ENCODE peak calls at places on chromosome 17, in nine cellular contexts. One of them, this sample, is unnamed.

GRCh38 chr17:61809816-61810392 is 53.4 kb downstream of the BRIP1 start:
- DNase-seq in activated CD4-positive, alpha-beta T cell treated with anti-CD3 and anti-CD28 coated beads, Interleukin-2, amount 10 ng/mL, durations not matched to agents 7 days and 5 days: no peak
- DNase-seq in activated CD4-positive, CD25-positive, alpha-beta regulatory T cell: no peak
- DNase-seq in stimulated activated CD4-positive, alpha-beta T cell treated with anti-CD3 and anti-CD28 coated beads, TNF-alpha, amount 100 ng/mL, for 1 hour: no peak
- DNase-seq in foreskin melanocyte: peak; percentile 77
- DNase-seq in GM20000: no peak
- DNase-seq in T-cell: no peak
- DNase-seq in NCI-H146: peak; percentile 59
- DNase-seq in AG04450: no peak
- DNase-seq in this sample: no peak

GRCh38 chr17:37818689-37819088 is 73.8 kb upstream of the HNF1B start:
- DNase-seq in activated CD4-positive, alpha-beta T cell treated with anti-CD3 and anti-CD28 coated beads, Interleukin-2, amount 10 ng/mL, durations not matched to agents 7 days and 5 days: no peak
- DNase-seq in activated CD4-positive, CD25-positive, alpha-beta regulatory T cell: no peak
- DNase-seq in stimulated activated CD4-positive, alpha-beta T cell treated with anti-CD3 and anti-CD28 coated beads, TNF-alpha, amount 100 ng/mL, for 1 hour: no peak
- DNase-seq in foreskin melanocyte: no peak
- DNase-seq in GM20000: no peak
- DNase-seq in T-cell: no peak
- DNase-seq in NCI-H146: no peak
- DNase-seq in AG04450: peak; percentile 47
- DNase-seq in this sample: no peak

GRCh38 chr17:42759982-42760651 is 910 bp upstream of the RAMP2 start:
- DNase-seq in activated CD4-positive, alpha-beta T cell treated with anti-CD3 and anti-CD28 coated beads, Interleukin-2, amount 10 ng/mL, durations not matched to agents 7 days and 5 days: no peak
- DNase-seq in activated CD4-positive, CD25-positive, alpha-beta regulatory T cell: no peak
- DNase-seq in stimulated activated CD4-positive, alpha-beta T cell treated with anti-CD3 and anti-CD28 coated beads, TNF-alpha, amount 100 ng/mL, for 1 hour: no peak
- DNase-seq in foreskin melanocyte: no peak
- DNase-seq in GM20000: peak; percentile 68
- DNase-seq in T-cell: no peak
- DNase-seq in NCI-H146: no peak
- DNase-seq in AG04450: no peak
- DNase-seq in this sample: no peak

GRCh38 chr17:61783556-61784304 is 79.6 kb downstream of the BRIP1 start:
- DNase-seq in activated CD4-positive, alpha-beta T cell treated with anti-CD3 and anti-CD28 coated beads, Interleukin-2, amount 10 ng/mL, durations not matched to agents 7 days and 5 days: no peak
- DNase-seq in activated CD4-positive, CD25-positive, alpha-beta regulatory T cell: no peak
- DNase-seq in stimulated activated CD4-positive, alpha-beta T cell treated with anti-CD3 and anti-CD28 coated beads, TNF-alpha, amount 100 ng/mL, for 1 hour: no peak
- DNase-seq in foreskin melanocyte: no peak
- DNase-seq in GM20000: no peak
- DNase-seq in T-cell: no peak
- DNase-seq in NCI-H146: no peak
- DNase-seq in AG04450: no peak
- DNase-seq in this sample: no peak

GRCh38 chr17:82598256-82599011 is 49.8 kb downstream of the WDR45B start:
- DNase-seq in activated CD4-positive, alpha-beta T cell treated with anti-CD3 and anti-CD28 coated beads, Interleukin-2, amount 10 ng/mL, durations not matched to agents 7 days and 5 days: no peak
- DNase-seq in activated CD4-positive, CD25-positive, alpha-beta regulatory T cell: no peak
- DNase-seq in stimulated activated CD4-positive, alpha-beta T cell treated with anti-CD3 and anti-CD28 coated beads, TNF-alpha, amount 100 ng/mL, for 1 hour: no peak
- DNase-seq in foreskin melanocyte: no peak
- DNase-seq in GM20000: no peak
- DNase-seq in T-cell: no peak
- DNase-seq in NCI-H146: no peak
- DNase-seq in AG04450: no peak
- DNase-seq in this sample: no peak

GRCh38 chr17:62800580-62800979 is 7.5 kb downstream of the MARCHF10 start:
- DNase-seq in activated CD4-positive, alpha-beta T cell treated with anti-CD3 and anti-CD28 coated beads, Interleukin-2, amount 10 ng/mL, durations not matched to agents 7 days and 5 days: no peak
- DNase-seq in activated CD4-positive, CD25-positive, alpha-beta regulatory T cell: no peak
- DNase-seq in stimulated activated CD4-positive, alpha-beta T cell treated with anti-CD3 and anti-CD28 coated beads, TNF-alpha, amount 100 ng/mL, for 1 hour: no peak
- DNase-seq in foreskin melanocyte: no peak
- DNase-seq in GM20000: no peak
- DNase-seq in T-cell: no peak
- DNase-seq in NCI-H146: no peak
- DNase-seq in AG04450: no peak
- DNase-seq in this sample: no peak

GRCh38 chr17:78933025-78933958 is 8.1 kb upstream of the TIMP2 start:
- DNase-seq in activated CD4-positive, alpha-beta T cell treated with anti-CD3 and anti-CD28 coated beads, Interleukin-2, amount 10 ng/mL, durations not matched to agents 7 days and 5 days: peak; percentile 47
- DNase-seq in activated CD4-positive, CD25-positive, alpha-beta regulatory T cell: peak; percentile 25
- DNase-seq in stimulated activated CD4-positive, alpha-beta T cell treated with anti-CD3 and anti-CD28 coated beads, TNF-alpha, amount 100 ng/mL, for 1 hour: peak; percentile 10
- DNase-seq in foreskin melanocyte: peak; percentile 68
- DNase-seq in GM20000: peak; percentile 61
- DNase-seq in T-cell: peak; percentile 27
- DNase-seq in NCI-H146: peak; percentile 53
- DNase-seq in AG04450: peak; percentile 94
- DNase-seq in this sample: no peak

GRCh38 chr17:4199818-4200402 is 56.9 kb downstream of the CYB5D2 start:
- DNase-seq in activated CD4-positive, alpha-beta T cell treated with anti-CD3 and anti-CD28 coated beads, Interleukin-2, amount 10 ng/mL, durations not matched to agents 7 days and 5 days: peak; percentile 57
- DNase-seq in activated CD4-positive, CD25-positive, alpha-beta regulatory T cell: no peak
- DNase-seq in stimulated activated CD4-positive, alpha-beta T cell treated with anti-CD3 and anti-CD28 coated beads, TNF-alpha, amount 100 ng/mL, for 1 hour: no peak
- DNase-seq in foreskin melanocyte: peak; percentile 15
- DNase-seq in GM20000: peak; percentile 76
- DNase-seq in T-cell: peak; percentile 20
- DNase-seq in NCI-H146: peak; percentile 48
- DNase-seq in AG04450: no peak
- DNase-seq in this sample: peak; percentile 43

GRCh38 chr17:79844869-79845600 is 5.8 kb upstream of the CBX4 start:
- DNase-seq in activated CD4-positive, alpha-beta T cell treated with anti-CD3 and anti-CD28 coated beads, Interleukin-2, amount 10 ng/mL, durations not matched to agents 7 days and 5 days: peak; percentile 36
- DNase-seq in activated CD4-positive, CD25-positive, alpha-beta regulatory T cell: peak; percentile 32
- DNase-seq in stimulated activated CD4-positive, alpha-beta T cell treated with anti-CD3 and anti-CD28 coated beads, TNF-alpha, amount 100 ng/mL, for 1 hour: no peak
- DNase-seq in foreskin melanocyte: peak; percentile 90
- DNase-seq in GM20000: peak; percentile 88
- DNase-seq in T-cell: peak; percentile 54
- DNase-seq in NCI-H146: peak; percentile 28
- DNase-seq in AG04450: no peak
- DNase-seq in this sample: no peak

GRCh38 chr17:48175692-48176450 is 68.3 kb downstream of the SNX11 start:
- DNase-seq in activated CD4-positive, alpha-beta T cell treated with anti-CD3 and anti-CD28 coated beads, Interleukin-2, amount 10 ng/mL, durations not matched to agents 7 days and 5 days: no peak
- DNase-seq in activated CD4-positive, CD25-positive, alpha-beta regulatory T cell: no peak
- DNase-seq in stimulated activated CD4-positive, alpha-beta T cell treated with anti-CD3 and anti-CD28 coated beads, TNF-alpha, amount 100 ng/mL, for 1 hour: no peak
- DNase-seq in foreskin melanocyte: peak; percentile 47
- DNase-seq in GM20000: no peak
- DNase-seq in T-cell: no peak
- DNase-seq in NCI-H146: no peak
- DNase-seq in AG04450: no peak
- DNase-seq in this sample: no peak

GRCh38 chr17:36486204-36487194 is at the start of gene ZNHIT3:
- DNase-seq in activated CD4-positive, alpha-beta T cell treated with anti-CD3 and anti-CD28 coated beads, Interleukin-2, amount 10 ng/mL, durations not matched to agents 7 days and 5 days: peak; percentile 95
- DNase-seq in activated CD4-positive, CD25-positive, alpha-beta regulatory T cell: peak; percentile 86
- DNase-seq in stimulated activated CD4-positive, alpha-beta T cell treated with anti-CD3 and anti-CD28 coated beads, TNF-alpha, amount 100 ng/mL, for 1 hour: peak; percentile 64
- DNase-seq in foreskin melanocyte: peak; percentile 91
- DNase-seq in GM20000: peak; percentile 98
- DNase-seq in T-cell: peak; percentile 85
- DNase-seq in NCI-H146: peak; percentile 94
- DNase-seq in AG04450: peak; percentile 78
- DNase-seq in this sample: peak; percentile 85

GRCh38 chr17:82822281-82822680 is 17.5 kb downstream of the ZNF750 start:
- DNase-seq in activated CD4-positive, alpha-beta T cell treated with anti-CD3 and anti-CD28 coated beads, Interleukin-2, amount 10 ng/mL, durations not matched to agents 7 days and 5 days: no peak
- DNase-seq in activated CD4-positive, CD25-positive, alpha-beta regulatory T cell: no peak
- DNase-seq in stimulated activated CD4-positive, alpha-beta T cell treated with anti-CD3 and anti-CD28 coated beads, TNF-alpha, amount 100 ng/mL, for 1 hour: no peak
- DNase-seq in foreskin melanocyte: no peak
- DNase-seq in GM20000: no peak
- DNase-seq in T-cell: no peak
- DNase-seq in NCI-H146: no peak
- DNase-seq in AG04450: no peak
- DNase-seq in this sample: no peak

GRCh38 chr17:63702223-63702577 is 2.3 kb upstream of the LIMD2 start:
- DNase-seq in activated CD4-positive, alpha-beta T cell treated with anti-CD3 and anti-CD28 coated beads, Interleukin-2, amount 10 ng/mL, durations not matched to agents 7 days and 5 days: peak; percentile 77
- DNase-seq in activated CD4-positive, CD25-positive, alpha-beta regulatory T cell: peak; percentile 62
- DNase-seq in stimulated activated CD4-positive, alpha-beta T cell treated with anti-CD3 and anti-CD28 coated beads, TNF-alpha, amount 100 ng/mL, for 1 hour: no peak
- DNase-seq in foreskin melanocyte: no peak
- DNase-seq in GM20000: peak; percentile 55
- DNase-seq in T-cell: peak; percentile 58
- DNase-seq in NCI-H146: no peak
- DNase-seq in AG04450: no peak
- DNase-seq in this sample: peak; percentile 70

GRCh38 chr17:41976142-41976768 is 9.7 kb downstream of the CNP start:
- DNase-seq in activated CD4-positive, alpha-beta T cell treated with anti-CD3 and anti-CD28 coated beads, Interleukin-2, amount 10 ng/mL, durations not matched to agents 7 days and 5 days: no peak
- DNase-seq in activated CD4-positive, CD25-positive, alpha-beta regulatory T cell: no peak
- DNase-seq in stimulated activated CD4-positive, alpha-beta T cell treated with anti-CD3 and anti-CD28 coated beads, TNF-alpha, amount 100 ng/mL, for 1 hour: no peak
- DNase-seq in foreskin melanocyte: no peak
- DNase-seq in GM20000: no peak
- DNase-seq in T-cell: no peak
- DNase-seq in NCI-H146: no peak
- DNase-seq in AG04450: no peak
- DNase-seq in this sample: no peak

GRCh38 chr17:21523482-21524210 is 147.5 kb downstream of the KCNJ12 start:
- DNase-seq in activated CD4-positive, alpha-beta T cell treated with anti-CD3 and anti-CD28 coated beads, Interleukin-2, amount 10 ng/mL, durations not matched to agents 7 days and 5 days: no peak
- DNase-seq in activated CD4-positive, CD25-positive, alpha-beta regulatory T cell: no peak
- DNase-seq in stimulated activated CD4-positive, alpha-beta T cell treated with anti-CD3 and anti-CD28 coated beads, TNF-alpha, amount 100 ng/mL, for 1 hour: no peak
- DNase-seq in foreskin melanocyte: no peak
- DNase-seq in GM20000: no peak
- DNase-seq in T-cell: no peak
- DNase-seq in NCI-H146: no peak
- DNase-seq in AG04450: no peak
- DNase-seq in this sample: no peak

GRCh38 chr17:44033841-44034408 is 19.2 kb upstream of the TMEM101 start:
- DNase-seq in activated CD4-positive, alpha-beta T cell treated with anti-CD3 and anti-CD28 coated beads, Interleukin-2, amount 10 ng/mL, durations not matched to agents 7 days and 5 days: no peak
- DNase-seq in activated CD4-positive, CD25-positive, alpha-beta regulatory T cell: no peak
- DNase-seq in stimulated activated CD4-positive, alpha-beta T cell treated with anti-CD3 and anti-CD28 coated beads, TNF-alpha, amount 100 ng/mL, for 1 hour: no peak
- DNase-seq in foreskin melanocyte: no peak
- DNase-seq in GM20000: no peak
- DNase-seq in T-cell: no peak
- DNase-seq in NCI-H146: no peak
- DNase-seq in AG04450: no peak
- DNase-seq in this sample: no peak

GRCh38 chr17:80198144-80198661 is 21.9 kb downstream of the SGSH start:
- DNase-seq in activated CD4-positive, alpha-beta T cell treated with anti-CD3 and anti-CD28 coated beads, Interleukin-2, amount 10 ng/mL, durations not matched to agents 7 days and 5 days: no peak
- DNase-seq in activated CD4-positive, CD25-positive, alpha-beta regulatory T cell: no peak
- DNase-seq in stimulated activated CD4-positive, alpha-beta T cell treated with anti-CD3 and anti-CD28 coated beads, TNF-alpha, amount 100 ng/mL, for 1 hour: no peak
- DNase-seq in foreskin melanocyte: no peak
- DNase-seq in GM20000: no peak
- DNase-seq in T-cell: no peak
- DNase-seq in NCI-H146: no peak
- DNase-seq in AG04450: no peak
- DNase-seq in this sample: no peak

GRCh38 chr17:80498242-80498919 is 22.0 kb upstream of the NPTX1 start:
- DNase-seq in activated CD4-positive, alpha-beta T cell treated with anti-CD3 and anti-CD28 coated beads, Interleukin-2, amount 10 ng/mL, durations not matched to agents 7 days and 5 days: no peak
- DNase-seq in activated CD4-positive, CD25-positive, alpha-beta regulatory T cell: no peak
- DNase-seq in stimulated activated CD4-positive, alpha-beta T cell treated with anti-CD3 and anti-CD28 coated beads, TNF-alpha, amount 100 ng/mL, for 1 hour: no peak
- DNase-seq in foreskin melanocyte: no peak
- DNase-seq in GM20000: no peak
- DNase-seq in T-cell: no peak
- DNase-seq in NCI-H146: peak; percentile 12
- DNase-seq in AG04450: no peak
- DNase-seq in this sample: no peak

GRCh38 chr17:29722411-29723198 is 99.9 kb upstream of the CORO6 start:
- DNase-seq in activated CD4-positive, alpha-beta T cell treated with anti-CD3 and anti-CD28 coated beads, Interleukin-2, amount 10 ng/mL, durations not matched to agents 7 days and 5 days: peak; percentile 47
- DNase-seq in activated CD4-positive, CD25-positive, alpha-beta regulatory T cell: peak; percentile 13
- DNase-seq in stimulated activated CD4-positive, alpha-beta T cell treated with anti-CD3 and anti-CD28 coated beads, TNF-alpha, amount 100 ng/mL, for 1 hour: peak; percentile 7
- DNase-seq in foreskin melanocyte: no peak
- DNase-seq in GM20000: peak; percentile 73
- DNase-seq in T-cell: no peak
- DNase-seq in NCI-H146: no peak
- DNase-seq in AG04450: peak; percentile 53
- DNase-seq in this sample: peak; percentile 53

GRCh38 chr17:78108726-78109488 is 19.6 kb downstream of the TMC6 start:
- DNase-seq in activated CD4-positive, alpha-beta T cell treated with anti-CD3 and anti-CD28 coated beads, Interleukin-2, amount 10 ng/mL, durations not matched to agents 7 days and 5 days: no peak
- DNase-seq in activated CD4-positive, CD25-positive, alpha-beta regulatory T cell: no peak
- DNase-seq in stimulated activated CD4-positive, alpha-beta T cell treated with anti-CD3 and anti-CD28 coated beads, TNF-alpha, amount 100 ng/mL, for 1 hour: no peak
- DNase-seq in foreskin melanocyte: no peak
- DNase-seq in GM20000: no peak
- DNase-seq in T-cell: no peak
- DNase-seq in NCI-H146: no peak
- DNase-seq in AG04450: no peak
- DNase-seq in this sample: no peak

GRCh38 chr17:3890082-3890892 is 2.6 kb downstream of the CAMKK1 start:
- DNase-seq in activated CD4-positive, alpha-beta T cell treated with anti-CD3 and anti-CD28 coated beads, Interleukin-2, amount 10 ng/mL, durations not matched to agents 7 days and 5 days: no peak
- DNase-seq in activated CD4-positive, CD25-positive, alpha-beta regulatory T cell: no peak
- DNase-seq in stimulated activated CD4-positive, alpha-beta T cell treated with anti-CD3 and anti-CD28 coated beads, TNF-alpha, amount 100 ng/mL, for 1 hour: no peak
- DNase-seq in foreskin melanocyte: peak; percentile 22
- DNase-seq in GM20000: no peak
- DNase-seq in T-cell: no peak
- DNase-seq in NCI-H146: no peak
- DNase-seq in AG04450: peak; percentile 37
- DNase-seq in this sample: no peak

GRCh38 chr17:76260220-76260619 is 4.9 kb upstream of the UBALD2 start:
- DNase-seq in activated CD4-positive, alpha-beta T cell treated with anti-CD3 and anti-CD28 coated beads, Interleukin-2, amount 10 ng/mL, durations not matched to agents 7 days and 5 days: no peak
- DNase-seq in activated CD4-positive, CD25-positive, alpha-beta regulatory T cell: no peak
- DNase-seq in stimulated activated CD4-positive, alpha-beta T cell treated with anti-CD3 and anti-CD28 coated beads, TNF-alpha, amount 100 ng/mL, for 1 hour: no peak
- DNase-seq in foreskin melanocyte: no peak
- DNase-seq in GM20000: no peak
- DNase-seq in T-cell: no peak
- DNase-seq in NCI-H146: no peak
- DNase-seq in AG04450: no peak
- DNase-seq in this sample: no peak

GRCh38 chr17:30922235-30922993 is 669 bp downstream of the ADAP2 start:
- DNase-seq in activated CD4-positive, alpha-beta T cell treated with anti-CD3 and anti-CD28 coated beads, Interleukin-2, amount 10 ng/mL, durations not matched to agents 7 days and 5 days: peak; percentile 6
- DNase-seq in activated CD4-positive, CD25-positive, alpha-beta regulatory T cell: no peak
- DNase-seq in stimulated activated CD4-positive, alpha-beta T cell treated with anti-CD3 and anti-CD28 coated beads, TNF-alpha, amount 100 ng/mL, for 1 hour: no peak
- DNase-seq in foreskin melanocyte: no peak
- DNase-seq in GM20000: peak; percentile 64
- DNase-seq in T-cell: no peak
- DNase-seq in NCI-H146: peak; percentile 12
- DNase-seq in AG04450: no peak
- DNase-seq in this sample: no peak

GRCh38 chr17:14201087-14201486 is 35.6 kb downstream of the CDRT15 start:
- DNase-seq in activated CD4-positive, alpha-beta T cell treated with anti-CD3 and anti-CD28 coated beads, Interleukin-2, amount 10 ng/mL, durations not matched to agents 7 days and 5 days: peak; percentile 73
- DNase-seq in activated CD4-positive, CD25-positive, alpha-beta regulatory T cell: no peak
- DNase-seq in stimulated activated CD4-positive, alpha-beta T cell treated with anti-CD3 and anti-CD28 coated beads, TNF-alpha, amount 100 ng/mL, for 1 hour: peak; percentile 20
- DNase-seq in foreskin melanocyte: no peak
- DNase-seq in GM20000: no peak
- DNase-seq in T-cell: no peak
- DNase-seq in NCI-H146: no peak
- DNase-seq in AG04450: no peak
- DNase-seq in this sample: peak; percentile 48

GRCh38 chr17:35738519-35739133 is 7.2 kb downstream of the RASL10B start:
- DNase-seq in activated CD4-positive, alpha-beta T cell treated with anti-CD3 and anti-CD28 coated beads, Interleukin-2, amount 10 ng/mL, durations not matched to agents 7 days and 5 days: no peak
- DNase-seq in activated CD4-positive, CD25-positive, alpha-beta regulatory T cell: no peak
- DNase-seq in stimulated activated CD4-positive, alpha-beta T cell treated with anti-CD3 and anti-CD28 coated beads, TNF-alpha, amount 100 ng/mL, for 1 hour: no peak
- DNase-seq in foreskin melanocyte: no peak
- DNase-seq in GM20000: peak; percentile 42
- DNase-seq in T-cell: no peak
- DNase-seq in NCI-H146: no peak
- DNase-seq in AG04450: no peak
- DNase-seq in this sample: no peak

GRCh38 chr17:21077286-21077685 is 34.5 kb upstream of the USP22 start:
- DNase-seq in activated CD4-positive, alpha-beta T cell treated with anti-CD3 and anti-CD28 coated beads, Interleukin-2, amount 10 ng/mL, durations not matched to agents 7 days and 5 days: no peak
- DNase-seq in activated CD4-positive, CD25-positive, alpha-beta regulatory T cell: no peak
- DNase-seq in stimulated activated CD4-positive, alpha-beta T cell treated with anti-CD3 and anti-CD28 coated beads, TNF-alpha, amount 100 ng/mL, for 1 hour: no peak
- DNase-seq in foreskin melanocyte: no peak
- DNase-seq in GM20000: no peak
- DNase-seq in T-cell: no peak
- DNase-seq in NCI-H146: no peak
- DNase-seq in AG04450: no peak
- DNase-seq in this sample: no peak

GRCh38 chr17:72657467-72658317 is 434.8 kb downstream of the SLC39A11 start:
- DNase-seq in activated CD4-positive, alpha-beta T cell treated with anti-CD3 and anti-CD28 coated beads, Interleukin-2, amount 10 ng/mL, durations not matched to agents 7 days and 5 days: no peak
- DNase-seq in activated CD4-positive, CD25-positive, alpha-beta regulatory T cell: no peak
- DNase-seq in stimulated activated CD4-positive, alpha-beta T cell treated with anti-CD3 and anti-CD28 coated beads, TNF-alpha, amount 100 ng/mL, for 1 hour: no peak
- DNase-seq in foreskin melanocyte: no peak
- DNase-seq in GM20000: no peak
- DNase-seq in T-cell: no peak
- DNase-seq in NCI-H146: peak; percentile 23
- DNase-seq in AG04450: no peak
- DNase-seq in this sample: no peak

GRCh38 chr17:39995438-39995837 is 14.8 kb downstream of the PSMD3 start:
- DNase-seq in activated CD4-positive, alpha-beta T cell treated with anti-CD3 and anti-CD28 coated beads, Interleukin-2, amount 10 ng/mL, durations not matched to agents 7 days and 5 days: no peak
- DNase-seq in activated CD4-positive, CD25-positive, alpha-beta regulatory T cell: no peak
- DNase-seq in stimulated activated CD4-positive, alpha-beta T cell treated with anti-CD3 and anti-CD28 coated beads, TNF-alpha, amount 100 ng/mL, for 1 hour: no peak
- DNase-seq in foreskin melanocyte: no peak
- DNase-seq in GM20000: no peak
- DNase-seq in T-cell: no peak
- DNase-seq in NCI-H146: no peak
- DNase-seq in AG04450: no peak
- DNase-seq in this sample: no peak

GRCh38 chr17:62366191-62366590 is 14.2 kb upstream of the EFCAB3 start:
- DNase-seq in activated CD4-positive, alpha-beta T cell treated with anti-CD3 and anti-CD28 coated beads, Interleukin-2, amount 10 ng/mL, durations not matched to agents 7 days and 5 days: no peak
- DNase-seq in activated CD4-positive, CD25-positive, alpha-beta regulatory T cell: no peak
- DNase-seq in stimulated activated CD4-positive, alpha-beta T cell treated with anti-CD3 and anti-CD28 coated beads, TNF-alpha, amount 100 ng/mL, for 1 hour: no peak
- DNase-seq in foreskin melanocyte: no peak
- DNase-seq in GM20000: no peak
- DNase-seq in T-cell: no peak
- DNase-seq in NCI-H146: no peak
- DNase-seq in AG04450: no peak
- DNase-seq in this sample: no peak

GRCh38 chr17:36851230-36851629 is 86.0 kb upstream of the LHX1 start:
- DNase-seq in activated CD4-positive, alpha-beta T cell treated with anti-CD3 and anti-CD28 coated beads, Interleukin-2, amount 10 ng/mL, durations not matched to agents 7 days and 5 days: no peak
- DNase-seq in activated CD4-positive, CD25-positive, alpha-beta regulatory T cell: no peak
- DNase-seq in stimulated activated CD4-positive, alpha-beta T cell treated with anti-CD3 and anti-CD28 coated beads, TNF-alpha, amount 100 ng/mL, for 1 hour: no peak
- DNase-seq in foreskin melanocyte: no peak
- DNase-seq in GM20000: no peak
- DNase-seq in T-cell: no peak
- DNase-seq in NCI-H146: no peak
- DNase-seq in AG04450: no peak
- DNase-seq in this sample: no peak

GRCh38 chr17:45977506-45977824 is 21.6 kb upstream of the STH start:
- DNase-seq in activated CD4-positive, alpha-beta T cell treated with anti-CD3 and anti-CD28 coated beads, Interleukin-2, amount 10 ng/mL, durations not matched to agents 7 days and 5 days: no peak
- DNase-seq in activated CD4-positive, CD25-positive, alpha-beta regulatory T cell: no peak
- DNase-seq in stimulated activated CD4-positive, alpha-beta T cell treated with anti-CD3 and anti-CD28 coated beads, TNF-alpha, amount 100 ng/mL, for 1 hour: no peak
- DNase-seq in foreskin melanocyte: no peak
- DNase-seq in GM20000: no peak
- DNase-seq in T-cell: no peak
- DNase-seq in NCI-H146: no peak
- DNase-seq in AG04450: no peak
- DNase-seq in this sample: no peak

This sample was measured in CD8-positive, alpha-beta T cell.